ENCODE peak calls at places on chromosomes 13 and 19, in four cellular contexts. D, L, A and K are unnamed samples.

GRCh38 chr13:32254416-32254815 is 60.7 kb downstream of the ZAR1L start:
- DNase-seq in D (no peak), L (no peak), A (no peak), K (no peak)

GRCh38 chr13:89650226-89650625 is 1697.3 kb upstream of the MIR17HG start:
- DNase-seq in D (no peak), L (no peak), A (no peak), K (no peak)

GRCh38 chr13:73411067-73411809 is 352.4 kb downstream of the KLF5 start:
- DNase-seq in D (no peak), L (no peak), A (no peak), K (no peak)

GRCh38 chr13:108408670-108409069 is 139.2 kb downstream of the TNFSF13B start:
- DNase-seq in D (no peak), L (no peak), A (no peak), K (no peak)

GRCh38 chr19:33039108-33039599 is 25.5 kb downstream of the RHPN2 start:
- DNase-seq in D (no peak), L (no peak), A (no peak), K (no peak)

GRCh38 chr19:7981661-7982060 is 23.8 kb downstream of the ELAVL1 start:
- DNase-seq in D (no peak), L (no peak), A (no peak), K (no peak)

GRCh38 chr13:43545317-43545874 is 241.4 kb downstream of the ENOX1 start:
- DNase-seq in D (no peak), L (no peak), A (peak), K (no peak)

GRCh38 chr19:16285769-16286564 is 38.7 kb upstream of the KLF2 start:
- DNase-seq in D (no peak), L (no peak), A (no peak), K (no peak)

GRCh38 chr19:19402656-19403372 is 2.7 kb upstream of the GATAD2A start:
- DNase-seq in D (no peak), L (no peak), A (no peak), K (no peak)

GRCh38 chr13:39776439-39776838 is 121.0 kb downstream of the COG6 start:
- DNase-seq in D (no peak), L (no peak), A (no peak), K (no peak)

GRCh38 chr13:39773833-39774232 is 118.4 kb downstream of the COG6 start:
- DNase-seq in D (no peak), L (no peak), A (no peak), K (no peak)

GRCh38 chr13:39779337-39780270 is 124.1 kb downstream of the COG6 start:
- DNase-seq in D (no peak), L (no peak), A (no peak), K (no peak)

GRCh38 chr13:39777021-39777420 is 121.6 kb downstream of the COG6 start:
- DNase-seq in D (no peak), L (no peak), A (no peak), K (no peak)

GRCh38 chr13:39777527-39778061 is 122.1 kb downstream of the COG6 start:
- DNase-seq in D (no peak), L (no peak), A (no peak), K (no peak)
- TF ChIP-seq CTCF in D (no peak), L (no peak), A (no peak), K (no peak)

GRCh38 chr13:45219123-45219891 is 18.5 kb upstream of the KCTD4 start:
- DNase-seq in D (no peak), L (no peak), A (no peak), K (no peak)
- H3K4me3 ChIP-seq in D (no peak), L (no peak), A (no peak), K (no peak)

DNA sequence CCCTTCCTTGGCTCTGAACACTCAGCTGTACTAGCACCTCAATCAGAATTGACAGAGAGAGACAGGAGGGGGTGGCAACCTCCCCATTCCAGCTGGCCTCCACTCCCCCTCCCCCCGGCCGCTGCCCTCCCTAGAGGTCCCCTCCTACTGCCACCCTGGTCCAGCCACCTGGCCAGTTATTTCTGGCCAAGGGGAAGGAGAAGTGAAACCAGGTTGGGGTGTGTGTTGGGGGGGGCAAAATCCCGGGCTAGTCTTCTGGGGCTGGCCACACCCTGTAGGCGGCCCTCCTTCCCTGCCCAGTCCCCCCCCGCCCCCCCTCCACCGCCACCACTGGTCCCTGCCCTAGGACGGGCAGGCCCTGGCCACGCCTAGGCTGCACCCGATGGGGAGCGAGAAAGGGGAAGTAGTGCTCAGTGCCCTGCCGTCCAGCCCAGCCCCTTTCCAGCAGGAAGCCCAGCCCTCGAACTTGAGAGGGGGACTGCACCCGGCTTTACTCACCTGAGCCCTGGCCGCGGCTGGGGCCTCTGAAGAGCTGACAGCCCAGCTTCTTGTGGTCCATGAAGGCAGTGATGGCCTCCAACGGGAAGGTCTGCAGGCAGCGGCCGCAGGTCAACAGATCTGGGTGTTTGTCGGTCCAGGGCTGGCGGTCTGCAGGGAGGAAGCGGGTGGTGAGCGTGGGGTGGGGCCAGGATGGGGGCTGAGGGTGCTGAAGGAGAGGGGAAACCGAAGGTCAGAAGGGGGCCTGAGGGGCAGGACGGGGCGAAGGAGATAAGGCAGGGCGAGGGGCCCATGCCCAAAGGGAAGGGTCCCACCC is 856 bp downstream of the ZNF296 start:
- DNase-seq in D (peak), L (peak), A (no peak), K (peak)
- TF ChIP-seq POLR2A in D (peak), L (no peak), A (no peak), K (peak)

DNA sequence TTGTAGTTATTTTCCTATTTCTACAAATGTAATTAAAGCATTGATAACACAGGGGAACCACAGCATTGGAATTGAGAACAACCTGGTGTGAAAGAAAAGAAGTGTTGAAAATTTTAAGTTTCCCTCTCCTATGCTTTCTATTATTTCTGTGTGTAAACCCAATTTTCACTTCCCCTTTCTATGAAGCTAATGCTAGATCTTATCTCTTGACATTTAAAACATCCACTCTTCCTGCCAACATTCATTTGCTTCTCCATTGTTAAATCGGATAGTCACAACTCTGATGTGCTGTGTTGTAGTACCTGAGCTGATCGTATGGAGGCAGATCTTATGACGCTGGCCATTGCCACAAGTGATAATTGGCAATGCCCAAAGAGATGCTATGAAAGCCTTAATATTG is 203.0 kb downstream of the ITGBL1 start:
- DNase-seq in D (no peak), L (no peak), A (no peak), K (no peak)
- TF ChIP-seq CTCF in D (no peak), L (no peak), A (no peak), K (no peak)

GRCh38 chr19:38386968-38387549 is 775 bp downstream of the GGN start:
- DNase-seq in D (no peak), L (no peak), A (no peak), K (no peak)

GRCh38 chr19:38388310-38389100 is at the start of gene SPRED3:
- DNase-seq in D (no peak), L (peak), A (peak), K (peak)

GRCh38 chr19:38389957-38390924 is 1.7 kb downstream of the SPRED3 start:
- DNase-seq in D (no peak), L (no peak), A (no peak), K (no peak)

GRCh38 chr19:38387550-38388309 is at the start of gene GGN:
- DNase-seq in D (peak), L (peak), A (peak), K (peak)

DNA sequence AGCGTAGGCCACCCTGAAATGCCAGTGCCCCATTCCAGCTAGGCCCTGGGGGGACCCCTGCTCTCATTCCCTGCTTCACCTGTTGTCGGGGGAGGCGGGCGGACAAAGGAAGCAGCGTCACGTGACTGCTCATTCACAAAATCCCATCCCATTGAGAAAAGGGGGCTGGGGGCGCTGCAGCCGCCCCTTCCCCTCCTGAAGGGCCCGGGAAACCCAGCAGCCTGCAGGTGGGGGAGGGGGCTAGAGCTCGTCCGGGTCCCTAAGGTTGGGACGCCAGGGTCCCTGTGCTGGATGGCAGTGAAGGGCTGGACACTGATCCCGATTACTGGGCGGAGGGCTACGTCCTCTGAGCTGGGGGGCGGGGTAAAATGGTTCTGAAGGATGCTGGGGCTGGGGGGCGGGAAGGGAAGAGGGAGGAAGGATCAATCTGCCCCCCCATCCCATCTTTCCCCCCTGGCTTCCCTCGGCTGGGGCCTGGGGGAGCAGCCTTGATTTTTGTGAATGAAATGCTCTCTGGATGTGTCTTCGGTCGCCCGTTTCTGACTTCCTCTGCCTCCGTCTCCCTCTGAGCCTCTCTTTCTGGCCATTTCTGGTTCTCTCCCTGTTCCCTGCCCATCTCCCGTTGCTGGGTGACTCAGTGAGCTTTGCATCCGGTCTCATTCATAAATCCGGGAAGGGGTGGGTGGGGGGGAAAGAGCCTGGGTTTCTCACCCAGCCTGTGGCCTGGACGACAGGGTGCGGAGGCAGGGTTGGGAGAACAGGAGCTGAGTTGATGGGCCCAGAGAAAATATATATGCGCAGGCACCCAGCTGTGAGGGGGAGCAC is 816 bp downstream of the SPRED3 start:
- DNase-seq in D (no peak), L (no peak), A (no peak), K (no peak)
- H3K4me3 ChIP-seq in D (peak), L (no peak), A (peak), K (peak)

GRCh38 chr19:56667311-56667870 is 4.2 kb downstream of the ZNF835 start:
- DNase-seq in D (no peak), L (no peak), A (no peak), K (no peak)

GRCh38 chr19:56670961-56671612 is 470 bp downstream of the ZNF835 start:
- DNase-seq in D (no peak), L (no peak), A (no peak), K (no peak)

GRCh38 chr19:56670401-56670960 is 1.1 kb downstream of the ZNF835 start:
- DNase-seq in D (no peak), L (no peak), A (no peak), K (no peak)

GRCh38 chr19:56668676-56669075 is 2.9 kb downstream of the ZNF835 start:
- DNase-seq in D (no peak), L (no peak), A (no peak), K (no peak)

GRCh38 chr19:56671613-56671994 is at the start of gene ZNF835:
- DNase-seq in D (peak), L (peak), A (peak), K (peak)
- TF ChIP-seq POLR2A in D (peak), L (peak), A (peak), K (no peak)